ENCODE peak calls at places on chromosomes 11 and 22, in nine cellular contexts. O is neural progenitor cell, U is tibial nerve, N is HCT116, S is AG04450, K is cardiac muscle cell, Y is transverse colon, I is IMR-90, M is mammary epithelial cell. A is an unnamed sample.

GRCh38 chr22:38707346-38707745 is 1.6 kb downstream of the GTPBP1 start:
- DNase-seq in I (peak; percentile 73), O (no peak), Y (no peak), S (no peak), K (no peak), N (no peak), M (peak; percentile 77), U (no peak), A (no peak)

GRCh38 chr11:65278351-65278750 is 16.6 kb downstream of the POLA2 start:
- DNase-seq in S (no peak), O (no peak), U (no peak), K (no peak), Y (no peak), N (no peak), M (no peak), I (no peak), A (no peak)

GRCh38 chr11:60935676-60936442 is 11.6 kb downstream of the TMEM132A start:
- DNase-seq in K (no peak), Y (no peak), U (no peak), S (no peak), N (no peak), I (no peak), M (no peak), O (no peak), A (no peak)

GRCh38 chr22:43823911-43824665 is 12.0 kb upstream of the EFCAB6 start:
- DNase-seq in K (no peak), I (no peak), S (no peak), N (no peak), Y (no peak), M (no peak), U (no peak), O (no peak), A (no peak)

GRCh38 chr11:2515401-2516275 is 70.8 kb downstream of the KCNQ1 start:
- DNase-seq in Y (peak; percentile 7), M (no peak), I (no peak), S (no peak), U (no peak), K (no peak), N (no peak), O (no peak), A (no peak)

GRCh38 chr22:38097058-38097457 is 13.1 kb upstream of the SLC16A8 start:
- DNase-seq in K (no peak), N (no peak), Y (no peak), U (no peak), I (no peak), O (peak; percentile 47), S (no peak), M (no peak), A (no peak)

GRCh38 chr11:1156506-1157340 is 1.0 kb upstream of the MUC5AC start:
- DNase-seq in K (no peak), O (no peak), S (no peak), N (no peak), Y (no peak), U (no peak), M (no peak), I (no peak), A (no peak)

GRCh38 chr22:39253427-39254070 is 8.8 kb upstream of the PDGFB start:
- DNase-seq in Y (peak; percentile 38), S (peak; percentile 54), I (peak; percentile 89), K (peak; percentile 88), U (peak; percentile 45), M (peak; percentile 82), O (no peak), N (peak; percentile 73), A (no peak)

GRCh38 chr22:49991167-49991566 is 21.4 kb downstream of the IL17REL start:
- DNase-seq in K (no peak), M (no peak), I (no peak), S (no peak), Y (no peak), U (no peak), O (no peak), N (no peak), A (no peak)

GRCh38 chr22:49993649-49994360 is 18.8 kb downstream of the IL17REL start:
- DNase-seq in Y (no peak), U (no peak), O (no peak), I (no peak), K (no peak), M (no peak), S (no peak), N (no peak), A (no peak)

GRCh38 chr22:49994361-49995058 is 18.1 kb downstream of the IL17REL start:
- DNase-seq in Y (peak; percentile 6), K (no peak), M (no peak), S (no peak), U (no peak), I (no peak), N (no peak), O (no peak), A (no peak)

GRCh38 chr22:49992921-49993648 is 19.5 kb downstream of the IL17REL start:
- DNase-seq in U (no peak), M (peak; percentile 25), O (peak; percentile 77), I (peak; percentile 43), S (no peak), N (no peak), Y (peak; percentile 83), K (peak; percentile 78), A (peak; percentile 44)

DNA sequence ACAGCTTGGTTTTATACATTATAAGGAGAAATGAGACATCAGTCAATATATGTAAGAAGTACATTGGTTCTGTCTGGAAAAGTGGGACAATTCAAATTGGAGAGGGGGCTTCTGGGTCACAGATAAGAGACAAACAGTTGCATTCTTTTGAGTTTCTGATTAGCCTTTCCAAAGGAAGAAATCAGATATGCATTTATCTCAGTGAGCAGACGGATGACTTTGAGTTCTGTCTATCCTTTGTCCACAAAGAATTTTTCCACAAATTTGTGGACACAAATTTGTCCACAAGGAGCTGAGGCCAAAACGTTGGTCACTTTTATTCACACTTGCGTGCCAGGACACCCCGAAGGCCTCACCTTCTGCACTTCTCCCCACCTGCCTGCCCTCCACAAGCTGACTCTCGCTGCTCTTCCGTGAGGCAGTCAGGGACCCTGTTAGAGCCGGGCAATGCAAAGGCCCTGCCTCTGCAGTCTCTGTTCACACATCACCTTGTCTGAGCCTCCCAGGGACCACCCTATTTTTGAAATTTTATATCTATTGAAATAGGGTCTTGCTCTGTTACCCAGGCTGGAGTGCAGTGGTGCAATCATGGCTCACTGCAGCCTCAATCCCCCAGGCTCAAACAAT is 20.5 kb downstream of the IL17REL start:
- DNase-seq in K (no peak), I (no peak), Y (no peak), U (no peak), O (no peak), S (no peak), M (no peak), N (no peak), A (no peak)
- H3K9me3 ChIP-seq in K (no peaks in the 10 kb centered on the region), I (peaks cover 14% of the 10 kb centered on the region), Y (peaks cover 6% of the 10 kb centered on the region), U (peaks cover 41% of the 10 kb centered on the region), O (no peaks in the 10 kb centered on the region), S (peaks cover 16% of the 10 kb centered on the region), M (no peaks in the 10 kb centered on the region), N (peaks cover 4% of the 10 kb centered on the region), A (no peaks in the 10 kb centered on the region)

DNA sequence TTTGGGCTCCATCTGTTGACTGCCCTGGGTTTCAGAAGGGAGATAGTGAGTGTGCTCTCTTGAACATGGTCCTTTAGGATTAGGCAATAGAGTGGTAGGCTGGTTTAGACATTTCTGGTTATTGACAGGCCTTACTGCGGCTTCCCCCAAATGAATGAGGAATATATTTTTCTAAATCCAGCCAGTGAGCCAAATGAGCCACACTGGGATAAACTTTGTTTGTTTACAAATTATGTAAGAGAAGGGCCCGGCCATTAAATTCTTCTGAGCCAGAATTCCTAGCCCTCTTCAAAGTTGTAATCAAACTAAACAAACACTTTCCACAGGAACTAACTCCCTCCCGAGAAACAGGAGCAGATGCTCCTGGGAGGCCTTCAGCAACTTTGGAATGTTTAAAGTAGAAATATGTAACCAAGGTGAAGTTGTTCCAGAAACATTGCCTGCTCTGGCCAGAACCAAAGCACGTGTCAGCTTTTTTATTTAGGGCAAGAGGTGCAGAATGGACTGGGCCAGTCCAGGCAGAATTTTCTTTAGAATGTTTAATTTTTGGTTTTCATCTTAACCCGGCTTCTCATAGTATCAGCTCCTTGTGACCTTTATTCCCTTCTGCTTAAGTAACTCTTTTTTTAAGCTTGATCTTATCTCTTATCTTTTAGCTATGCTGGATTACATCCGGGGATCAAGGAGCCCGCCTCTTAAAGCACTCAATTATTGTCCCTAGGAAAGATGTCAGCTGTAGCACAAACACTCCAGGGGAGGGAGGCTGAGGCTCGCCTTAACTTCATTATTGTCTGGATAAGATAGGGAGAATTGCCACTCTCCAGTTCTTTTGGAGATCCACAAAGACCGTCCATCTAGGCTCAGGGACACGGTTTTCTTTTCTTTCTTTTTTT is 28.7 kb downstream of the ZNRF3 start:
- DNase-seq in I (peak; percentile 65), M (no peak), U (no peak), Y (no peak), N (no peak), K (no peak), S (peak; percentile 39), O (no peak), A (peak; percentile 94)
- TF ChIP-seq CTCF in I (no peak), M (no peak), U (no peak), Y (no peak), N (no peak), K (no peak), S (no peak), O (no peak), A (no peak)

GRCh38 chr11:75841739-75842138 is 26.7 kb downstream of the UVRAG start:
- DNase-seq in M (no peak), O (no peak), I (no peak), U (no peak), K (peak; percentile 30), N (no peak), Y (no peak), S (no peak), A (no peak)
- H3K9me3 ChIP-seq in M (no peaks in the 10 kb centered on the region), O (no peaks in the 10 kb centered on the region), I (no peaks in the 10 kb centered on the region), U (no peaks in the 10 kb centered on the region), K (no peaks in the 10 kb centered on the region), N (no peaks in the 10 kb centered on the region), Y (no peaks in the 10 kb centered on the region), S (no peaks in the 10 kb centered on the region), A (peaks cover 2% of the 10 kb centered on the region)

GRCh38 chr22:37033605-37034430 is 14.3 kb downstream of the MPST start:
- DNase-seq in Y (peak; percentile 31), K (no peak), U (no peak), S (no peak), M (no peak), N (no peak), I (no peak), O (no peak), A (peak; percentile 62)

GRCh38 chr22:37032134-37032534 is 12.6 kb downstream of the MPST start:
- DNase-seq in K (no peak), U (no peak), M (no peak), I (no peak), S (no peak), O (no peak), N (no peak), Y (no peak), A (no peak)

GRCh38 chr22:37032535-37033460 is 13.3 kb downstream of the MPST start:
- DNase-seq in I (peak; percentile 37), K (no peak), S (no peak), U (peak; percentile 22), O (no peak), N (no peak), M (peak; percentile 86), Y (peak; percentile 87), A (peak; percentile 96)

GRCh38 chr22:37028692-37029674 is 9.4 kb downstream of the MPST start:
- DNase-seq in I (no peak), N (no peak), U (no peak), K (no peak), O (no peak), M (no peak), Y (no peak), S (no peak), A (no peak)

DNA sequence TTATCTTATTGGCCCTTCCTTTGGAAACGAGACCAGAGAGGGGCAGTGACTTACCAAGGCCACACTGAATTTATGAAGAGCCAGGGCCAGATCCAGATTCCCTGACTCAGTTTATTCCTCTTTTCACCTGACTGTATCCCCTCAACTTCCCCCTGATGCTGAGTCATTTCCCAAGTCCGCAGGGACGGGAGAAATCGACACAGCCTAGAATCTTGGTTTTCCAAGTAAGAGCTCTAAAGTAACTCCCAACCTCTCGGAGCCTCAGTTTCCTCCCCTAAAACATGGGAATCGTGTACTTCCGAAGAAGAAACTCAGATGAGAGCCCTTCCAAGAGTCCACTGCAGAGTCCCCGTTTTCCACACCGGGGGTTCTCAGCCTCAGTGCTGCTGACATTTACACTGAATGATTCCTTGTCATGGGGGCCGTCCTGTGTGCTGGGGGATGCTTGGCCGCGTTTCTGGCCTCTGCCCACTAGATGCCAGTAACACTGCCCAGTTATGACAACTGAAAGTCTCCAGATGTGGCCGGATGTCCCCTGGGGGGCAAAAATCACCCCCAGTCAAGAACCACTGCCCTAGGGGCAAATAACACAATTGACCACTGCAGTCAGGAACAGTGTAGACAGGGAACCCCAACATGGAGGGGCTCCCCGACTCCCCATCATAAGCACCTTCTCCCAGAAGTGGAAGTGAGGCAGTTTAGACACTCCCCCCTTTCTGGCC is 11.2 kb downstream of the MPST start:
- DNase-seq in I (no peak), O (no peak), S (no peak), U (no peak), K (no peak), N (no peak), M (no peak), Y (no peak), A (no peak)
- TF ChIP-seq CTCF in I (no peak), O (peak; percentile 35), S (no peak), U (no peak), K (peak; percentile 4), N (peak; percentile 45), M (no peak), Y (no peak), A (no peak)

A was measured in Caco-2.